ENCODE peak calls at places on chromosomes 4 and X, in ten cellular contexts. B is stimulated activated CD8-positive, alpha-beta memory T cell treated with anti-CD3 and anti-CD28 coated beads, Interleukin-7, amount 100 ng/mL, for 24 hours; Z is anterior cingulate cortex; T is osteocyte; L is left colon; J is CD4-positive, alpha-beta memory T cell; C is testis; Y is CD4-positive, alpha-beta T cell; X is activated T-helper 1 cell treated with anti-CD3 and anti-CD28 coated beads, Interleukin-2, amount 50 U/mL, for 16 hours; G is GM10248. M is an unnamed sample.
A peak's percentile ranks its signal among the peaks of the same experiment; 100 is the strongest.

GRCh38 chr4:36168127-36168898 is 76.0 kb downstream of the ARAP2 start:
- DNase-seq in X (no peak), C (no peak), J (no peak), Z (no peak), B (no peak), L (no peak), G (no peak), T (no peak), Y (no peak), M (no peak)

GRCh38 chr4:2359591-2360390 is 58.7 kb downstream of the ZFYVE28 start:
- DNase-seq in Y (no peak), B (no peak), X (no peak), T (no peak), Z (no peak), C (no peak), G (no peak), L (no peak), J (no peak), M (no peak)

GRCh38 chr4:126306152-126306869 is 991.6 kb downstream of the FAT4 start:
- DNase-seq in C (peak; percentile 28), B (no peak), T (no peak), L (no peak), J (no peak), X (no peak), G (no peak), Y (no peak), Z (no peak), M (no peak)

GRCh38 chrX:40207626-40208025 is 109.9 kb upstream of the BCOR start:
- DNase-seq in T (no peak), C (no peak), J (no peak), G (no peak), Y (no peak), B (no peak), L (no peak), Z (no peak), X (no peak), M (no peak)

GRCh38 chr4:8729408-8730149 is 137.0 kb downstream of the CPZ start:
- DNase-seq in Z (no peak), Y (no peak), G (no peak), X (no peak), C (no peak), J (no peak), L (no peak), T (peak; percentile 77), B (no peak), M (no peak)

GRCh38 chrX:20263474-20263873 is 3.2 kb downstream of the RPS6KA3 start:
- DNase-seq in G (no peak), Z (no peak), X (no peak), Y (no peak), C (no peak), L (no peak), T (no peak), J (no peak), B (no peak), M (no peak)

GRCh38 chrX:12223650-12224049 is 85.4 kb downstream of the FRMPD4 start:
- DNase-seq in B (no peak), C (no peak), J (no peak), Y (no peak), X (no peak), G (no peak), Z (no peak), L (no peak), T (no peak), M (no peak)

GRCh38 chr4:148684638-148685037 is 242.4 kb upstream of the NR3C2 start:
- DNase-seq in Y (no peak), T (no peak), B (no peak), C (no peak), X (no peak), Z (no peak), L (no peak), J (no peak), G (no peak), M (no peak)

GRCh38 chrX:153526801-153527599 is 9.6 kb downstream of the ATP2B3 start:
- DNase-seq in Y (no peak), J (no peak), T (no peak), Z (no peak), L (no peak), B (no peak), X (no peak), G (no peak), C (no peak), M (no peak)

GRCh38 chr4:79788884-79789283 is 284.1 kb downstream of the ANTXR2 start:
- DNase-seq in Y (no peak), J (no peak), L (no peak), T (no peak), B (no peak), G (no peak), X (no peak), C (no peak), Z (no peak), M (no peak)

GRCh38 chr4:48375651-48376291 is 34.4 kb downstream of the SLAIN2 start:
- DNase-seq in Y (no peak), G (no peak), B (no peak), X (no peak), J (no peak), L (peak; percentile 64), T (no peak), C (no peak), Z (no peak), M (no peak)

GRCh38 chr4:10100734-10101216 is 15.8 kb downstream of the WDR1 start:
- DNase-seq in G (no peak), T (no peak), B (no peak), Z (no peak), J (peak; percentile 53), Y (no peak), L (peak; percentile 50), C (no peak), X (no peak), M (no peak)

GRCh38 chr4:78777556-78777900 is 1.4 kb downstream of the BMP2K start:
- DNase-seq in X (no peak), B (no peak), L (no peak), C (no peak), J (no peak), G (no peak), Z (no peak), Y (no peak), T (no peak), M (no peak)

GRCh38 chrX:30762754-30763153 is 109.5 kb downstream of the GK start:
- DNase-seq in J (no peak), Y (no peak), T (no peak), C (no peak), Z (no peak), L (no peak), X (no peak), B (no peak), G (no peak), M (no peak)

GRCh38 chr4:147157860-147158701 is 212.4 kb upstream of the TTC29 start:
- DNase-seq in Y (no peak), J (peak; percentile 33), C (peak; percentile 27), Z (peak; percentile 12), L (no peak), X (no peak), G (no peak), B (no peak), T (peak; percentile 86), M (peak; percentile 6)

M was measured in cortex of kidney.